ENCODE peak calls at places on chromosomes 16 and 17, in nine cellular contexts. F, I, Z, R, H, L, W, S and Q are unnamed samples.

GRCh38 chr16:10972108-10972955 is 28.0 kb downstream of the CLEC16A start:
- DNase-seq in F (no peak), I (no peak), Z (no peak), R (no peak), H (no peak), L (no peak), W (no peak), S (no peak), Q (no peak)

GRCh38 chr17:68509151-68510057 is 2.8 kb upstream of the PRKAR1A start:
- DNase-seq in F (no peak), I (no peak), Z (peak; percentile 5), R (no peak), H (peak; percentile 58), L (no peak), W (peak; percentile 37), S (no peak), Q (no peak)

GRCh38 chr17:72173475-72174116 is 52.8 kb downstream of the SOX9 start:
- DNase-seq in F (no peak), I (no peak), Z (no peak), R (peak; percentile 52), H (no peak), L (no peak), W (no peak), S (no peak), Q (no peak)

GRCh38 chr16:31277659-31278260 is 18.0 kb downstream of the ITGAM start:
- DNase-seq in F (no peak), I (no peak), Z (no peak), R (no peak), H (no peak), L (no peak), W (no peak), S (no peak), Q (no peak)

GRCh38 chr17:66461343-66461995 is 159.1 kb downstream of the PRKCA start:
- DNase-seq in F (no peak), I (no peak), Z (no peak), R (no peak), H (no peak), L (no peak), W (no peak), S (no peak), Q (no peak)

GRCh38 chr16:87635541-87636049 is 33.3 kb downstream of the JPH3 start:
- DNase-seq in F (peak; percentile 33), I (peak; percentile 32), Z (peak; percentile 64), R (peak; percentile 14), H (peak; percentile 68), L (peak; percentile 27), W (peak; percentile 21), S (no peak), Q (peak; percentile 22)

GRCh38 chr17:31721291-31722025 is 137.6 kb downstream of the COPRS start:
- DNase-seq in F (no peak), I (no peak), Z (no peak), R (no peak), H (no peak), L (no peak), W (no peak), S (no peak), Q (no peak)

GRCh38 chr17:81020767-81021497 is 14.0 kb upstream of the BAIAP2 start:
- DNase-seq in F (peak; percentile 53), I (peak; percentile 55), Z (no peak), R (peak; percentile 71), H (peak; percentile 83), L (no peak), W (peak; percentile 66), S (no peak), Q (peak; percentile 44)

GRCh38 chr17:9183297-9183696 is 162.0 kb downstream of the NTN1 start:
- DNase-seq in F (no peak), I (no peak), Z (no peak), R (no peak), H (no peak), L (no peak), W (no peak), S (no peak), Q (no peak)

GRCh38 chr16:66081967-66082366 is 284.5 kb upstream of the CDH5 start:
- DNase-seq in F (peak; percentile 61), I (peak; percentile 96), Z (no peak), R (peak; percentile 49), H (no peak), L (no peak), W (peak; percentile 100), S (no peak), Q (peak; percentile 16)

GRCh38 chr17:19013806-19014627 is 9.5 kb upstream of the FAM83G start:
- DNase-seq in F (no peak), I (no peak), Z (no peak), R (no peak), H (no peak), L (no peak), W (no peak), S (no peak), Q (no peak)

GRCh38 chr17:6027342-6028024 is 42.7 kb upstream of the WSCD1 start:
- DNase-seq in F (no peak), I (no peak), Z (no peak), R (no peak), H (no peak), L (no peak), W (no peak), S (no peak), Q (no peak)

GRCh38 chr16:87658564-87659225 is 56.4 kb downstream of the JPH3 start:
- DNase-seq in F (no peak), I (no peak), Z (no peak), R (no peak), H (no peak), L (no peak), W (no peak), S (no peak), Q (no peak)

GRCh38 chr16:83882118-83882879 is 16.6 kb upstream of the MLYCD start:
- DNase-seq in F (no peak), I (no peak), Z (no peak), R (no peak), H (no peak), L (no peak), W (no peak), S (no peak), Q (no peak)

DNA sequence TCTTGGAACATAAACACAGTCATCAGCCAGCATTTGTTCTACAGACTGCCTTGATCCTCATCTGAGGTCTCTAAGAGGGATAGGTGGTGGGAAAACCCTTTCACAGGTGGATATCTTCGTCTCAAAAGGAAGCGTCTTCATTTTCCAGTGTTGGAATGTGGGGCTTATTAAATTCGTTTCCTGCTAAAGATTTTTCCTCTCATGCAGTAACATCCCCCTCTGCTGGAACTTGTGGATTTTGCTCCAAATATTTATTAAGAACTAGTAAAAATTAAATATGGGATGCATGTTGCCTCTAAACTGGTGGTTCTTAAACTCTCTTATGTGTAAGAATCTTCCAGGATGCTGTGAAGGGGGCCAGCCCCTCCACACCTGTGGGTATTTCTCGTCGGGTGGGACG is 20.1 kb upstream of the MLYCD start:
- DNase-seq in F (peak; percentile 64), I (peak; percentile 58), Z (no peak), R (peak; percentile 56), H (no peak), L (peak; percentile 73), W (peak; percentile 60), S (no peak), Q (peak; percentile 75)
- TF ChIP-seq CTCF in F (peak; percentile 73), I (peak; percentile 54), Z (no peak), R (peak; percentile 55), H (no peak), L (peak; percentile 67), W (peak; percentile 41), S (peak; percentile 13), Q (peak; percentile 63)

DNA sequence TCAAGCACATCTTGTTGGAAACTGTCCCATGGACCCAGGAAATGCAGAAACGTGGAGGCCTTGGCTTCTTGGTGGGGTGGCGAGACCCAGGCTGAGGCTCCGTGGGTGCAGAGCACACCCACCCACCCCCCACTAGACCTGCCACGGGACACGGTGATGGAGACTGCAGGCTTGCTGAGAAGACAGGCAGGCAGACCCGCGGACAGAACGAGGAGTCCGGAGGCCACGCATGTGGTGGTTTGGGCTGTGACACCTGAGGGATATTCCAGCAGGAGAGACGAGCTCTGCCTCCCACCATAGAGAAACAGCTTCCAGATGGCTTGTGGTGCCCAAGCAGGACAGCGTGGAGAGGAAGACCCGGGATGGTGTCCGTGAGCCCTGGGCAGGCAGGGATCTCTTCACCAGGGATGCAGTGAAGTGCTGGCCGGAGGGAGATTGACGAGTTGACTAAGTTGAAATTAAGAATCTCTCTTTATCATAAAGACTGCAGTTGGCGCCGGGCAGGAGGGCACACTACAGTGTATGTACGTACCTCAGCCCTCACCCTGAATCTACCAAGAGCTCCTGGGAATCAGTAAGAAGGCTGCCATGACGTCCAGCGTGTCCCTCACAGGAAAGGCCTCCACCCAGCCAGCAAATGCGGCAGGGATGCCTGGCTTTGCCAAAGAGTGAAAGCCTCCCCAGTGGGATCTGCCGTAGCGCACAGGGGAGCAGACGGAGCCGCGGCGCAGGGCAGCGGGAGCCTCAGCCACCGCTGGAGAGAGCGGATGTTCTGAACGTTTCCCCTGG is 8.2 kb downstream of the UBE2I start:
- DNase-seq in F (no peak), I (no peak), Z (no peak), R (no peak), H (no peak), L (no peak), W (no peak), S (no peak), Q (no peak)
- H3K4me3 ChIP-seq in F (no peak overlapping the region), I (no peak overlapping the region), Z (no peak overlapping the region), R (no peak overlapping the region), H (no peak overlapping the region), L (no peak overlapping the region), W (no peak overlapping the region), S (no peak overlapping the region), Q (no peak overlapping the region)

GRCh38 chr16:57476546-57477410 is 9.5 kb downstream of the DOK4 start:
- DNase-seq in F (no peak), I (no peak), Z (no peak), R (no peak), H (no peak), L (no peak), W (no peak), S (no peak), Q (no peak)

GRCh38 chr16:57478396-57479024 is 7.8 kb downstream of the DOK4 start:
- DNase-seq in F (no peak), I (no peak), Z (no peak), R (no peak), H (no peak), L (no peak), W (no peak), S (no peak), Q (no peak)

GRCh38 chr16:57475711-57476339 is 10.5 kb downstream of the DOK4 start:
- DNase-seq in F (no peak), I (peak; percentile 18), Z (peak; percentile 52), R (peak; percentile 43), H (no peak), L (peak; percentile 30), W (no peak), S (peak; percentile 41), Q (peak; percentile 69)

GRCh38 chr16:57479043-57479421 is 7.3 kb downstream of the DOK4 start:
- DNase-seq in F (no peak), I (no peak), Z (no peak), R (no peak), H (no peak), L (no peak), W (no peak), S (no peak), Q (no peak)

GRCh38 chr16:57477531-57478202 is 8.6 kb downstream of the DOK4 start:
- DNase-seq in F (no peak), I (no peak), Z (no peak), R (no peak), H (no peak), L (no peak), W (no peak), S (no peak), Q (no peak)
- TF ChIP-seq CTCF in F (no peak), I (no peak), Z (no peak), R (no peak), H (no peak), L (no peak), W (no peak), S (no peak), Q (no peak)

GRCh38 chr17:82238562-82239201 is 9.8 kb downstream of the SLC16A3 start:
- DNase-seq in F (peak; percentile 77), I (peak; percentile 80), Z (peak; percentile 45), R (peak; percentile 76), H (peak; percentile 93), L (peak; percentile 95), W (peak; percentile 89), S (no peak), Q (peak; percentile 80)
- H3K4me3 ChIP-seq in F (no peak overlapping the region), I (no peak overlapping the region), Z (peak overlapping the region; percentile 50), R (no peak overlapping the region), H (no peak overlapping the region), L (no peak overlapping the region), W (no peak overlapping the region), S (no peak overlapping the region), Q (no peak overlapping the region)